ENCODE peak calls at places on chromosomes 5 and 9, in seven cellular contexts. X, N, Z, E, A, O and J are unnamed samples.

GRCh38 chr9:95852059-95853032 is 23.1 kb upstream of the ERCC6L2 start:
- DNase-seq in A (peak), X (no peak), O (no peak), E (no peak), Z (no peak), N (no peak), J (no peak)

GRCh38 chr5:170986598-170986997 is 124.8 kb downstream of the RANBP17 start:
- DNase-seq in N (no peak), A (peak), Z (no peak), E (no peak), X (no peak), O (no peak), J (no peak)

GRCh38 chr9:133897675-133898074 is 94.4 kb downstream of the VAV2 start:
- DNase-seq in X (no peak), Z (no peak), N (no peak), E (no peak), A (no peak), O (no peak), J (no peak)

GRCh38 chr5:149671544-149671943 is 58.6 kb upstream of the PPARGC1B start:
- DNase-seq in Z (no peak), N (no peak), X (no peak), A (no peak), E (no peak), O (no peak), J (no peak)

GRCh38 chr5:173789031-173789920 is 98.9 kb upstream of the CPEB4 start:
- DNase-seq in N (no peak), E (no peak), A (no peak), Z (no peak), X (no peak), O (no peak), J (no peak)

GRCh38 chr9:9142001-9142400 is 1342.4 kb upstream of the DMAC1 start:
- DNase-seq in E (no peak), X (no peak), O (no peak), A (peak), Z (no peak), N (no peak), J (no peak)

GRCh38 chr5:149872351-149873040 is 72.1 kb downstream of the PDE6A start:
- DNase-seq in Z (no peak), N (no peak), E (no peak), O (no peak), A (no peak), X (no peak), J (no peak)

GRCh38 chr5:68565427-68565826 is 349.9 kb downstream of the PIK3R1 start:
- DNase-seq in X (no peak), O (no peak), A (no peak), E (no peak), N (no peak), Z (no peak), J (peak)

GRCh38 chr5:179800696-179801201 is 5.9 kb downstream of the MGAT4B start:
- DNase-seq in A (no peak), O (no peak), X (no peak), E (no peak), Z (no peak), N (no peak), J (no peak)

GRCh38 chr5:122351416-122352157 is 39.5 kb downstream of the SNCAIP start:
- DNase-seq in N (no peak), A (no peak), X (no peak), O (no peak), Z (no peak), E (no peak), J (no peak)

GRCh38 chr9:5553211-5553610 is 42.9 kb downstream of the PDCD1LG2 start:
- DNase-seq in Z (no peak), N (no peak), A (no peak), E (no peak), O (no peak), X (no peak), J (no peak)

GRCh38 chr5:112210430-112211005 is 208.6 kb downstream of the EPB41L4A start:
- DNase-seq in A (peak), Z (no peak), N (no peak), X (no peak), E (no peak), O (no peak), J (no peak)

GRCh38 chr5:3684118-3684517 is 88.5 kb downstream of the IRX1 start:
- DNase-seq in E (no peak), X (no peak), A (no peak), Z (no peak), N (no peak), O (no peak), J (no peak)

GRCh38 chr5:14306415-14306814 is 163.3 kb downstream of the TRIO start:
- DNase-seq in A (no peak), Z (no peak), X (no peak), N (no peak), O (no peak), E (no peak), J (no peak)

GRCh38 chr9:131733601-131734061 is 6.2 kb downstream of the RAPGEF1 start:
- DNase-seq in E (no peak), Z (no peak), X (no peak), O (no peak), A (no peak), N (peak), J (peak)

GRCh38 chr9:92984976-92985375 is 37.7 kb downstream of the FGD3 start:
- DNase-seq in X (no peak), N (no peak), Z (no peak), A (no peak), O (no peak), E (no peak), J (no peak)

GRCh38 chr9:99026956-99027298 is 78.0 kb upstream of the TGFBR1 start:
- DNase-seq in N (no peak), E (no peak), O (no peak), X (no peak), Z (peak), A (no peak), J (no peak)

GRCh38 chr9:38110476-38110875 is 41.4 kb upstream of the SHB start:
- DNase-seq in A (no peak), E (no peak), X (no peak), Z (peak), N (no peak), O (no peak), J (no peak)